ENCODE peak calls at places on chromosomes 16 and 17, in ten cellular contexts. S is activated CD8-positive, alpha-beta memory T cell treated with anti-CD3 and anti-CD28 coated beads, Interleukin-2, amount 50 U/mL, for 48 hours; T is thoracic aorta; B is stimulated activated CD4-positive, alpha-beta T cell treated with anti-CD3 and anti-CD28 coated beads, Interleukin-1b, Interleukin-23, amount 100 ng/mL, for 24 hours; Z is mucosa of gallbladder; M is stimulated activated CD8-positive, alpha-beta memory T cell treated with anti-CD3 and anti-CD28 coated beads, Interleukin-15, amount 100 ng/mL, for 24 hours; H is gastrocnemius medialis; Q is type B pancreatic cell; V is NCI-H510A treated with DMSO at 0.1 percent for 48 hours; P is HFFc6. Y is an unnamed sample.

GRCh38 chr17:82371333-82372062 is at the start of gene UTS2R:
- DNase-seq in S (no peak), T (no peak), B (no peak), Z (no peak), M (no peak), H (no peak), Q (no peak), V (no peak), P (no peak), Y (no peak)

GRCh38 chr17:58703137-58703846 is 10.9 kb downstream of the RAD51C start:
- DNase-seq in S (no peak), T (no peak), B (no peak), Z (no peak), M (no peak), H (no peak), Q (no peak), V (no peak), P (peak), Y (no peak)

GRCh38 chr16:1290032-1290431 is 19.4 kb upstream of the UBE2I start:
- DNase-seq in S (no peak), T (no peak), B (no peak), Z (no peak), M (no peak), H (no peak), Q (no peak), V (no peak), P (no peak), Y (no peak)

GRCh38 chr17:58215685-58216084 is 3.4 kb downstream of the MKS1 start:
- DNase-seq in S (no peak), T (no peak), B (no peak), Z (no peak), M (no peak), H (no peak), Q (no peak), V (no peak), P (no peak), Y (no peak)

GRCh38 chr16:87687571-87687910 is 78.2 kb downstream of the KLHDC4 start:
- DNase-seq in S (no peak), T (no peak), B (no peak), Z (no peak), M (no peak), H (no peak), Q (no peak), V (no peak), P (no peak), Y (no peak)

GRCh38 chr16:47461598-47462266 is 601 bp downstream of the PHKB start:
- DNase-seq in S (no peak), T (no peak), B (no peak), Z (no peak), M (peak), H (peak), Q (no peak), V (peak), P (peak), Y (no peak)

GRCh38 chr17:55356440-55357328 is 65.0 kb downstream of the MMD start:
- DNase-seq in S (peak), T (peak), B (peak), Z (peak), M (peak), H (peak), Q (no peak), V (peak), P (peak), Y (peak)

GRCh38 chr17:60325730-60326524 is 66.0 kb downstream of the USP32 start:
- DNase-seq in S (no peak), T (no peak), B (no peak), Z (no peak), M (no peak), H (no peak), Q (no peak), V (no peak), P (no peak), Y (no peak)

GRCh38 chr17:79646721-79647455 is 36.0 kb upstream of the RBFOX3 start:
- DNase-seq in S (peak), T (no peak), B (no peak), Z (no peak), M (no peak), H (no peak), Q (peak), V (no peak), P (no peak), Y (peak)

GRCh38 chr17:69864531-69864930 is 210.5 kb upstream of the KCNJ16 start:
- DNase-seq in S (no peak), T (no peak), B (no peak), Z (no peak), M (no peak), H (no peak), Q (no peak), V (no peak), P (no peak), Y (no peak)

GRCh38 chr17:29154516-29155234 is 25.5 kb downstream of the MYO18A start:
- DNase-seq in S (no peak), T (no peak), B (no peak), Z (peak), M (no peak), H (no peak), Q (no peak), V (no peak), P (no peak), Y (no peak)

GRCh38 chr16:49434733-49435132 is 61.1 kb downstream of the C16orf78 start:
- DNase-seq in S (no peak), T (no peak), B (no peak), Z (no peak), M (no peak), H (no peak), Q (no peak), V (no peak), P (no peak), Y (no peak)

GRCh38 chr17:18314059-18314730 is 599 bp downstream of the TOP3A start:
- DNase-seq in S (no peak), T (no peak), B (no peak), Z (no peak), M (peak), H (no peak), Q (no peak), V (no peak), P (no peak), Y (no peak)

GRCh38 chr17:55292094-55292493 is 27.3 kb downstream of the HLF start:
- DNase-seq in S (no peak), T (no peak), B (no peak), Z (no peak), M (no peak), H (no peak), Q (no peak), V (no peak), P (no peak), Y (no peak)

GRCh38 chr17:8223356-8224063 is 13.1 kb upstream of the AURKB start:
- DNase-seq in S (peak), T (no peak), B (peak), Z (peak), M (no peak), H (peak), Q (no peak), V (peak), P (peak), Y (peak)

GRCh38 chr16:21156767-21157467 is 1.6 kb upstream of the LDAF1 start:
- DNase-seq in S (no peak), T (no peak), B (no peak), Z (peak), M (no peak), H (no peak), Q (no peak), V (peak), P (peak), Y (peak)